ENCODE peak calls at places on chromosomes 2 and 18, in four cellular contexts. A is SK-N-SH, Z is GM12891, C is K562. O is an unnamed sample.

GRCh38 chr18:41974661-41975286 is 19.7 kb downstream of the PIK3C3 start:
- DNase-seq in A (no peak), Z (no peak), C (no peak), O (no peak)

GRCh38 chr2:33236457-33236856 is 240.0 kb upstream of the RASGRP3 start:
- DNase-seq in A (no peak), Z (no peak), C (no peak), O (no peak)

GRCh38 chr18:600107-600506 is 3.3 kb downstream of the CLUL1 start:
- DNase-seq in A (no peak), Z (no peak), C (no peak), O (no peak)

GRCh38 chr2:143732076-143732475 is 602.9 kb downstream of the ARHGAP15 start:
- DNase-seq in A (no peak), Z (no peak), C (no peak), O (no peak)

GRCh38 chr2:12262681-12263436 is 453.9 kb upstream of the TRIB2 start:
- DNase-seq in A (no peak), Z (no peak), C (no peak), O (no peak)

GRCh38 chr18:50622320-50622719 is 62.4 kb downstream of the MAPK4 start:
- DNase-seq in A (no peak), Z (no peak), C (no peak), O (no peak)

GRCh38 chr2:101832114-101832513 is 134.6 kb downstream of the MAP4K4 start:
- DNase-seq in A (peak; percentile 27), Z (no peak), C (no peak), O (no peak)

GRCh38 chr2:67689186-67689585 is 292.1 kb downstream of the ETAA1 start:
- DNase-seq in A (no peak), Z (no peak), C (no peak), O (no peak)

GRCh38 chr2:111678161-111678560 is 205.8 kb downstream of the ANAPC1 start:
- DNase-seq in A (no peak), Z (no peak), C (no peak), O (no peak)

GRCh38 chr18:48735070-48735676 is 196.3 kb downstream of the CTIF start:
- DNase-seq in A (no peak), Z (no peak), C (peak; percentile 13), O (no peak)

GRCh38 chr18:76983613-76984051 is 149.0 kb downstream of the MBP start:
- DNase-seq in A (no peak), Z (no peak), C (no peak), O (no peak)
- TF ChIP-seq TAF1 in A (no peak), Z (no peak), C (no peak), O (no peak)

GRCh38 chr2:160871953-160872352 is 288.3 kb upstream of the TANK start:
- DNase-seq in A (no peak), Z (no peak), C (no peak), O (no peak)

GRCh38 chr2:160871096-160871495 is 289.1 kb upstream of the TANK start:
- DNase-seq in A (no peak), Z (no peak), C (no peak), O (no peak)

GRCh38 chr2:160876029-160876428 is 284.2 kb upstream of the TANK start:
- DNase-seq in A (peak; percentile 15), Z (no peak), C (no peak), O (no peak)

GRCh38 chr2:160878622-160879021 is 281.6 kb upstream of the TANK start:
- DNase-seq in A (no peak), Z (no peak), C (no peak), O (no peak)

GRCh38 chr2:160876765-160877164 is 283.5 kb upstream of the TANK start:
- DNase-seq in A (no peak), Z (no peak), C (no peak), O (no peak)
- TF ChIP-seq TAF1 in A (no peak), Z (no peak), C (no peak), O (no peak)

GRCh38 chr2:136306801-136307200 is 188.9 kb upstream of the CXCR4 start:
- DNase-seq in A (no peak), Z (no peak), C (no peak), O (no peak)
- TF ChIP-seq TAF1 in A (no peak), Z (no peak), C (no peak), O (no peak)

DNA sequence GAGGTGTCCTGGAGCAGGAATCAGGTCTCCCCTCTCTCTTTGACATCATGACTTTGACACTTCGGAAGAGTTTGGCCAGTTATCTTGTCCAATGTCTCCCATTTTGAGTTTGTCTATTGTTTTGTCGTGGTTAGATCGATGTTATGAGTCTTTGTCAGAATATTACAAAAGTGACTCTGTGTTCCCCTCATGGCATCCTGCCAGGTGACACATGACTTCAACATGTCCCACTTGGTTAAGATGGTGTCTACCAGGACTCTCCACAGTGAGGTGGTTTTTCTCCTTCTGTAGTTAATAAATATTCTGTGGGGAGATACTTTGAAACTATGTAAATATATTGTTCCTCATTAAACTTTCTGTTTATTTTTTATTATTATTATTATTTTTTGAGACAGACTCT is 76.6 kb upstream of the BZW1 start:
- DNase-seq in A (no peak), Z (no peak), C (no peak), O (no peak)
- TF ChIP-seq TAF1 in A (no peak), Z (no peak), C (no peak), O (no peak)